ENCODE peak calls at places on chromosomes 6 and 20, in four cellular contexts. C is GM12878, F is K562, T is HepG2. M is an unnamed sample.

GRCh38 chr6:73704260-73704659 is 8.3 kb downstream of the CD109 start:
- DNase-seq in F (no peak), T (peak), C (no peak), M (no peak)

GRCh38 chr20:31894980-31895675 is 24.7 kb downstream of the TTLL9 start:
- DNase-seq in T (peak), C (peak), F (no peak), M (no peak)

GRCh38 chr6:120211955-120212792 is 862.6 kb upstream of the MAN1A1 start:
- DNase-seq in C (no peak), T (peak), F (no peak), M (no peak)

GRCh38 chr6:49530141-49530775 is 20.2 kb upstream of the C6orf141 start:
- DNase-seq in T (no peak), F (no peak), C (no peak), M (no peak)

GRCh38 chr6:144673807-144674206 is 388.7 kb downstream of the UTRN start:
- DNase-seq in C (no peak), F (no peak), T (no peak), M (no peak)

GRCh38 chr6:142400495-142400894 is 98.7 kb downstream of the ADGRG6 start:
- DNase-seq in T (no peak), C (no peak), F (peak), M (no peak)

GRCh38 chr6:147538821-147539220 is 30.3 kb downstream of the SAMD5 start:
- DNase-seq in T (no peak), C (no peak), F (no peak), M (no peak)

GRCh38 chr6:3518356-3518841 is 61.5 kb upstream of the SLC22A23 start:
- DNase-seq in T (peak), F (no peak), C (no peak), M (no peak)

GRCh38 chr20:58911970-58912369 is 59.5 kb downstream of the GNAS start:
- DNase-seq in T (no peak), F (no peak), C (no peak), M (no peak)
- TF ChIP-seq CREM in T (no peak), F (no peak), C (no peak), M (no peak)

GRCh38 chr6:28353981-28354676 is 4.4 kb downstream of the ZKSCAN3 start:
- DNase-seq in C (no peak), T (no peak), F (peak), M (no peak)
- TF ChIP-seq CREM in C (no peak), T (no peak), F (no peak), M (no peak)

GRCh38 chr20:37239026-37239451 is 22.6 kb downstream of the GHRH start:
- DNase-seq in C (no peak), F (no peak), T (no peak), M (no peak)
- TF ChIP-seq CREM in C (no peak), F (no peak), T (no peak), M (no peak)

GRCh38 chr6:104638841-104639290 is 220.9 kb downstream of the HACE1 start:
- DNase-seq in C (no peak), F (no peak), T (no peak), M (no peak)

GRCh38 chr6:104642871-104643270 is 216.8 kb downstream of the HACE1 start:
- DNase-seq in C (no peak), T (no peak), F (no peak), M (no peak)

GRCh38 chr6:104640141-104640700 is 219.5 kb downstream of the HACE1 start:
- DNase-seq in T (no peak), C (no peak), F (no peak), M (no peak)

GRCh38 chr6:104640761-104641160 is 219.0 kb downstream of the HACE1 start:
- DNase-seq in F (no peak), C (no peak), T (no peak), M (no peak)

GRCh38 chr6:104639671-104640070 is 220.0 kb downstream of the HACE1 start:
- DNase-seq in C (peak), F (no peak), T (no peak), M (no peak)
- TF ChIP-seq CREM in C (no peak), F (no peak), T (no peak), M (no peak)

GRCh38 chr6:45617441-45617840 is 239.7 kb upstream of the SUPT3H start:
- DNase-seq in F (no peak), C (no peak), T (no peak), M (no peak)
- TF ChIP-seq CREM in F (no peak), C (no peak), T (no peak), M (no peak)

M was measured in WTC11.